ENCODE peak calls at places on chromosomes 16 and 17, in four cellular contexts. V is gastrocnemius medialis, Y is cardiac fibroblast, B is cardiac muscle cell. Z is an unnamed sample.

GRCh38 chr16:10504404-10504885 is 76.0 kb downstream of the EMP2 start:
- DNase-seq in V (no peak), Y (no peak), B (no peak), Z (no peak)

GRCh38 chr17:77528516-77529327 is 388.0 kb downstream of the SEC14L1 start:
- DNase-seq in V (no peak), Y (no peak), B (no peak), Z (no peak)

GRCh38 chr17:27539794-27540193 is 83.5 kb downstream of the KSR1 start:
- DNase-seq in V (no peak), Y (no peak), B (no peak), Z (peak)

GRCh38 chr17:59423137-59423703 is 91.8 kb downstream of the YPEL2 start:
- DNase-seq in V (peak), Y (peak), B (peak), Z (peak)

GRCh38 chr17:55964191-55964590 is 189.1 kb upstream of the ANKFN1 start:
- DNase-seq in V (no peak), Y (no peak), B (no peak), Z (no peak)

GRCh38 chr17:47945080-47945479 is 3.7 kb downstream of the PNPO start:
- DNase-seq in V (no peak), Y (peak), B (peak), Z (peak)

GRCh38 chr16:78607465-78607864 is 508.0 kb downstream of the WWOX start:
- DNase-seq in V (no peak), Y (peak), B (peak), Z (no peak)

GRCh38 chr16:4272114-4272954 is 489 bp downstream of the TFAP4 start:
- DNase-seq in V (peak), Y (peak), B (peak), Z (no peak)

GRCh38 chr16:82181456-82182185 is 11.6 kb upstream of the MPHOSPH6 start:
- DNase-seq in V (no peak), Y (no peak), B (no peak), Z (no peak)

GRCh38 chr16:88464447-88465318 is 11.6 kb downstream of the ZFPM1 start:
- DNase-seq in V (no peak), Y (peak), B (peak), Z (peak)

GRCh38 chr17:855594-855993 is 73.4 kb downstream of the MRM3 start:
- DNase-seq in V (no peak), Y (no peak), B (no peak), Z (no peak)

GRCh38 chr16:14958970-14959369 is 15.9 kb upstream of the PDXDC1 start:
- DNase-seq in V (no peak), Y (no peak), B (no peak), Z (no peak)

GRCh38 chr17:47730681-47731080 is 2.4 kb upstream of the TBX21 start:
- DNase-seq in V (no peak), Y (no peak), B (no peak), Z (no peak)

GRCh38 chr17:48240562-48241130 is 133.1 kb downstream of the SNX11 start:
- DNase-seq in V (no peak), Y (peak), B (peak), Z (no peak)

GRCh38 chr17:82327757-82328140 is 5.8 kb downstream of the SECTM1 start:
- DNase-seq in V (no peak), Y (no peak), B (no peak), Z (no peak)

GRCh38 chr17:50444841-50445715 is 19.1 kb downstream of the ACSF2 start:
- DNase-seq in V (no peak), Y (no peak), B (no peak), Z (no peak)

GRCh38 chr17:57607553-57608120 is 137.5 kb downstream of the CCDC182 start:
- DNase-seq in V (no peak), Y (no peak), B (no peak), Z (no peak)

GRCh38 chr16:87463722-87464690 is 28.8 kb downstream of the ZCCHC14 start:
- DNase-seq in V (no peak), Y (peak), B (peak), Z (no peak)

GRCh38 chr17:44556114-44556853 is 1.0 kb upstream of the FZD2 start:
- DNase-seq in V (no peak), Y (peak), B (peak), Z (peak)

GRCh38 chr17:77322534-77323412 is 182.0 kb downstream of the SEC14L1 start:
- DNase-seq in V (peak), Y (peak), B (peak), Z (peak)

GRCh38 chr17:48373130-48373844 is 56.7 kb downstream of the SKAP1 start:
- DNase-seq in V (no peak), Y (no peak), B (no peak), Z (no peak)

GRCh38 chr16:72938426-72939164 is 109.3 kb downstream of the ZFHX3 start:
- DNase-seq in V (peak), Y (peak), B (peak), Z (peak)

GRCh38 chr16:3401719-3402397 is 843 bp downstream of the ZNF174 start:
- DNase-seq in V (no peak), Y (peak), B (peak), Z (peak)

GRCh38 chr17:45228121-45228941 is 6.6 kb downstream of the FMNL1 start:
- DNase-seq in V (no peak), Y (no peak), B (no peak), Z (no peak)

GRCh38 chr16:81350306-81350615 is 35.5 kb downstream of the GAN start:
- DNase-seq in V (no peak), Y (peak), B (peak), Z (peak)

GRCh38 chr17:74457146-74457819 is 9.2 kb upstream of the CD300A start:
- DNase-seq in V (no peak), Y (peak), B (peak), Z (peak)

GRCh38 chr17:21275579-21276339 is 8.8 kb upstream of the MAP2K3 start:
- DNase-seq in V (peak), Y (peak), B (peak), Z (peak)

GRCh38 chr16:35146723-35147458 is 1687.5 kb downstream of the TP53TG3F start:
- DNase-seq in V (no peak), Y (no peak), B (no peak), Z (no peak)

GRCh38 chr17:7440113-7440822 is 956 bp downstream of the FGF11 start:
- DNase-seq in V (peak), Y (peak), B (no peak), Z (peak)

GRCh38 chr16:27225536-27226360 is 22.4 kb downstream of the KDM8 start:
- DNase-seq in V (no peak), Y (no peak), B (no peak), Z (no peak)

GRCh38 chr16:46991729-46992704 is 18.5 kb upstream of the DNAJA2 start:
- DNase-seq in V (no peak), Y (no peak), B (no peak), Z (no peak)

GRCh38 chr17:65066858-65067257 is 10.3 kb upstream of the GNA13 start:
- DNase-seq in V (no peak), Y (no peak), B (no peak), Z (no peak)

GRCh38 chr16:55324491-55325447 is 766 bp downstream of the IRX6 start:
- DNase-seq in V (no peak), Y (no peak), B (no peak), Z (no peak)

GRCh38 chr16:69113216-69113615 is 7.8 kb downstream of the HAS3 start:
- DNase-seq in V (no peak), Y (no peak), B (no peak), Z (no peak)

GRCh38 chr17:35731239-35731931 is at the start of gene RASL10B:
- DNase-seq in V (no peak), Y (peak), B (peak), Z (no peak)

GRCh38 chr17:67490471-67490870 is 113.4 kb downstream of the PITPNC1 start:
- DNase-seq in V (peak), Y (peak), B (no peak), Z (no peak)

DNA sequence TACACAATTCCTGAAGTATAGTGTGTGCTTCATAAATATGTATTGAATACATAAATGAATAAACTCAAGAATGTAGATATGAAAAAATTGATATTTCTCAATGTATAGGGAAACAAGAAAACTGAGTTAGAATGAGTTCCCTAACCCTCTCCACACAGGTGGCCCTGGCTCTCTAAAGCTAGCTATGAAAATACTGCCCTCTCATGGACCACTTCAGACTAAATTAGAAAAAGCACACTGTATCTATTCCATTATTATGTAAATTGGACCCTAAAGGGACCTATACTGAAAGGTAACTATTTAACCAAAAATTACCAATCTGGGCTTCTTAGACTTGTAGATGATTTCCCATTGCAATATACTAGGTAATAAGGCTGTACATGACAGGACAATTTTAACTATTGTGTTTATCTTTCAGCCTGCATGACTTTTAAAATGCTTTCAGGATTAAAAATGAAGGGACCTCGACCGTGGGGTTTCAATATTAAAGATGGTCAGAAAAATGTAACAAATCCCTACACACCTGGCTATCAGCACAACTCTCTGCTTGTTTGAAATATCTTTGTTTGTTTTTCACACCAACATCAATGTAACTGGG is 672.5 kb upstream of the KIF2B start:
- DNase-seq in V (no peak), Y (peak), B (peak), Z (no peak)
- TF ChIP-seq CTCF in V (peak), Y (no peak), B (peak), Z (no peak)

DNA sequence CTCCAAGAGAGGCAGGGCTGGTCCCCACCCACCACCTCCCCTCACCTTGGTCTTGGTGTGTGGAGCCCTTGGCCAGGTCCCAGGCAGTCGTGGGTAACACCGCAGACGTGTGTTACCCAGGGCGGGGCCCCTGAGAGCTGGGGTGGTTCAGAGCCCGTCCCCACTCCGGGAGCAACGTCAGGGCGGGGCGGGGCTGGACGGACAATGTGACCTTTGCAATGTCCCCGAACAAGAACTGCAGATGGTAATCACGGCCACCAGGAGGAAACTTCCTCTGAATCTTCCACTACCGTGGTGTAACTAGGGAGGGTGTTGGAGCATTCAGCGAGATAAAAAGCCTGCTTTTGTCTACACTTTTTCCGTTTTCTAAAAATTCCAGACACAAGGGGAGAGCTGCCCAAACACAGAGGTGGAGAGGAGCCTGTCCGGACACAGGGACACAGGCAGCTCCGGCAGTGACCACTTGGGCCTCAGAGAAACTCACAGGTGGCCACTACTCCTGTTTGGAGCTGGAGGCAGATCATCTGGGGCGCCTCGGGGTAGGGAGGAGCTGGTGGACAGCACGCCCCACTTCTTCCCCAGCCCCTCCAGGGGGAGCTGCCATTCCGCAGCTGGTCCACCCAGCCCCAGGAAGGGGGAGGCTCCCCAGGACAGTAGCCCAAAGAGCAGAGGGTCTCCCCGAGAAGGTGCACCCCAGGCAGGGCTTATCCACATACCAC is 14.2 kb upstream of the SLC38A10 start:
- DNase-seq in V (peak), Y (peak), B (peak), Z (peak)
- H3K4me3 ChIP-seq in V (peak), Y (peak), B (no peak), Z (peak)

GRCh38 chr17:4708436-4708835 is 2.0 kb upstream of the ARRB2 start:
- DNase-seq in V (no peak), Y (no peak), B (no peak), Z (no peak)

GRCh38 chr17:4711671-4712111 is 1.3 kb downstream of the ARRB2 start:
- DNase-seq in V (peak), Y (no peak), B (no peak), Z (no peak)

GRCh38 chr17:4712526-4712925 is 2.1 kb downstream of the ARRB2 start:
- DNase-seq in V (no peak), Y (no peak), B (no peak), Z (no peak)

GRCh38 chr17:4710693-4711634 is 532 bp downstream of the ARRB2 start:
- DNase-seq in V (no peak), Y (no peak), B (no peak), Z (no peak)

GRCh38 chr17:4709794-4710692 is at the start of gene ARRB2:
- DNase-seq in V (peak), Y (peak), B (peak), Z (peak)
- TF ChIP-seq CTCF in V (peak), Y (peak), B (peak), Z (peak)

GRCh38 chr17:4897785-4898184 is 1.6 kb upstream of the C17orf107 start:
- DNase-seq in V (no peak), Y (no peak), B (no peak), Z (no peak)

GRCh38 chr17:4899341-4900230 is at the start of gene C17orf107:
- DNase-seq in V (no peak), Y (peak), B (peak), Z (peak)

GRCh38 chr17:4898351-4898750 is 985 bp upstream of the C17orf107 start:
- DNase-seq in V (no peak), Y (no peak), B (no peak), Z (no peak)

GRCh38 chr17:4900231-4901107 is 1.1 kb downstream of the C17orf107 start:
- DNase-seq in V (no peak), Y (no peak), B (no peak), Z (no peak)

DNA sequence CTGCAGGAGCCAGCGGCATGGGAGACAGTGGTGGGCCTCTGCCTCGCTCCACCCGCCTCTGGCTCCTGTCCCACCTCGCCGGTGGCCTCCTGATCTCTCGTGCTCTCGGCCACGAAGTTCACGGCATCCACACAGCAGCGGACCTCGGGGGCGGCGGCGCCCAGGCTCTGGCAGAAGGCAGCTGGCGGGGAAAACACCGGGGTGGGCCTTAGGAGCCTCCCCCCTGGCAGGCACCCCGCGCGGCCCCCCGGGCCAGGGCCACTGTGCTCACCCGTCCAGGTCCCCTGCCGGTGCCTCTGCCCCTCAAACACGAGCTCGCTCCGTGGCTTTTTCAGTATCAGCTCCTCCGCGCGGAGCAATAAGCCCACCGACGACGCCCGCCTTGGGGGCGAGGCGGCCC is 409 bp upstream of the C17orf107 start:
- DNase-seq in V (no peak), Y (no peak), B (no peak), Z (no peak)
- H3K4me3 ChIP-seq in V (peak), Y (peak), B (peak), Z (peak)

GRCh38 chr17:2215616-2216364 is 87.8 kb downstream of the SMG6 start:
- DNase-seq in V (peak), Y (peak), B (peak), Z (peak)
- TF ChIP-seq CTCF in V (no peak), Y (no peak), B (no peak), Z (no peak)

DNA sequence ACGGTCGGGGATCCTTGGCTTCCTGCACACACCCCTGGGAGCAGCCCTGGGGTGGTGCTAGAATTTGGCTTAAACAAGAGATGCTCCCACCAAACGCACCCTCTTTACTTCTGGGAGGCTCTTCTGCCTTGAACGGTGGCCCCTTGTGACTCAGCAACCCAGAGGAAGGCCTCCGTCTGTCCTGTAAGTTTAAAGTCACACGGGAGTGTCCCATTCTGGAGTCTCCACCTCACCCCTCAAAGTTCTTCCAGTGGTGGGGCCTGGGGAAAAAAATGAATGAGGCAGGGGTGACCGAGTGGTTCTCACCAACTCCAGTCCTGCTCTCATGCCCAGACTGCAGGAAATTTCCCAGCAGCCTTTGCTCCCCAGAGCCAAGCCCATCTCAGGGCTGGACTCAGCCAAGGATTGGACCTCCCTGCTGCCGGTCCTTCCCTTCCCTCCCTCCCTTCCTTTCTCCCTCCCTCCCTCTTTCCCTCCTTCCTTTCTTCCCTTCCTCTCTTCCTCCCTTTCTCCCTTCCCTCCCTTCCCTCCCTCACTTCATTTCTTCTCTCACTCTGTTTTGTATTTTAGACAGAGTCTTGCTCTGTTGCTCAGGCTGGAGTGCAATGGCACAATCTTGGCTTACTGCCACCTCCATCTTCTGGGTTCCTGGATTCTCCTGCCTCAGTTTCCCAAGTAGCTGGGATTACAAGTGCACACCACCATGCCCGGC is 11.4 kb downstream of the ITGAD start:
- DNase-seq in V (no peak), Y (peak), B (peak), Z (peak)
- H3K4me3 ChIP-seq in V (no peak), Y (peak), B (no peak), Z (peak)